ENCODE peak calls at places on chromosomes 5 and 9, in nine cellular contexts. Z, H, E, N, D, F, J, U and M are unnamed samples.

GRCh38 chr5:128252196-128252595 is 168.6 kb downstream of the SLC12A2 start:
- DNase-seq in N (no peak), U (no peak), E (no peak), F (peak; percentile 33), H (no peak), J (no peak), Z (no peak), D (no peak), M (no peak)

GRCh38 chr5:76690027-76690679 is 25.8 kb upstream of the F2R start:
- DNase-seq in D (no peak), Z (no peak), H (no peak), U (peak; percentile 23), N (no peak), F (no peak), J (no peak), E (no peak), M (no peak)

GRCh38 chr9:8857330-8858249 is 1058.0 kb upstream of the DMAC1 start:
- DNase-seq in N (peak; percentile 82), U (peak; percentile 21), Z (peak; percentile 52), E (peak; percentile 71), D (no peak), H (peak; percentile 83), F (peak; percentile 69), J (no peak), M (peak; percentile 81)

GRCh38 chr5:88826959-88827585 is 55.9 kb downstream of the MEF2C start:
- DNase-seq in U (peak; percentile 99), H (peak; percentile 56), Z (peak; percentile 27), F (peak; percentile 85), D (peak; percentile 90), J (no peak), N (no peak), E (peak; percentile 60), M (peak; percentile 57)

GRCh38 chr5:150301170-150301505 is 1.6 kb downstream of the ARSI start:
- DNase-seq in U (no peak), Z (no peak), D (peak; percentile 46), N (no peak), E (no peak), J (no peak), F (peak; percentile 67), H (no peak), M (no peak)

GRCh38 chr5:5700549-5700948 is 278.1 kb downstream of the ICE1 start:
- DNase-seq in U (no peak), F (peak; percentile 35), J (no peak), N (no peak), Z (no peak), E (no peak), D (no peak), H (no peak), M (no peak)

GRCh38 chr5:61575103-61575502 is 243.0 kb downstream of the ZSWIM6 start:
- DNase-seq in E (no peak), Z (no peak), U (peak; percentile 24), D (peak; percentile 77), F (peak; percentile 86), N (no peak), J (no peak), H (no peak), M (no peak)

GRCh38 chr9:36040271-36040925 is 3.7 kb downstream of the RECK start:
- DNase-seq in D (peak; percentile 72), Z (no peak), F (peak; percentile 44), J (no peak), N (no peak), H (no peak), E (no peak), U (peak; percentile 14), M (no peak)

GRCh38 chr5:180334751-180335613 is 18.2 kb downstream of the GFPT2 start:
- DNase-seq in N (no peak), E (no peak), F (no peak), D (no peak), H (peak; percentile 45), Z (no peak), U (no peak), J (no peak), M (no peak)

GRCh38 chr9:126893079-126893478 is 21.5 kb upstream of the RALGPS1 start:
- DNase-seq in U (no peak), F (no peak), H (no peak), J (no peak), N (no peak), E (no peak), Z (no peak), D (no peak), M (no peak)

GRCh38 chr9:89277043-89277442 is 34.0 kb upstream of the CKS2 start:
- DNase-seq in N (no peak), H (no peak), E (no peak), Z (no peak), U (no peak), J (no peak), F (no peak), D (no peak), M (no peak)

GRCh38 chr5:89869346-89869745 is 540.2 kb downstream of the CETN3 start:
- DNase-seq in D (no peak), F (no peak), U (no peak), N (no peak), E (no peak), Z (no peak), H (no peak), J (no peak), M (no peak)

GRCh38 chr9:112037281-112038016 is 137.6 kb downstream of the SUSD1 start:
- DNase-seq in F (peak; percentile 54), J (no peak), U (no peak), N (no peak), D (peak; percentile 94), H (no peak), Z (no peak), E (no peak), M (no peak)

GRCh38 chr9:135925496-135926133 is 18.3 kb upstream of the CAMSAP1 start:
- DNase-seq in Z (no peak), F (no peak), J (no peak), H (no peak), U (no peak), N (no peak), E (no peak), D (peak; percentile 35), M (no peak)

GRCh38 chr5:96883871-96884270 is 7.6 kb downstream of the ERAP2 start:
- DNase-seq in J (no peak), Z (no peak), D (no peak), H (no peak), E (no peak), F (no peak), N (no peak), U (no peak), M (no peak)

GRCh38 chr5:96885518-96886338 is 9.4 kb downstream of the ERAP2 start:
- DNase-seq in E (no peak), N (no peak), D (no peak), Z (no peak), H (no peak), F (no peak), J (no peak), U (no peak), M (no peak)

GRCh38 chr5:96880402-96881164 is 4.3 kb downstream of the ERAP2 start:
- DNase-seq in D (peak; percentile 87), Z (no peak), J (no peak), U (peak; percentile 88), N (no peak), E (no peak), H (no peak), F (peak; percentile 48), M (no peak)

GRCh38 chr5:96884995-96885394 is 8.7 kb downstream of the ERAP2 start:
- DNase-seq in J (no peak), Z (no peak), U (no peak), F (no peak), H (no peak), D (no peak), E (no peak), N (no peak), M (no peak)

DNA sequence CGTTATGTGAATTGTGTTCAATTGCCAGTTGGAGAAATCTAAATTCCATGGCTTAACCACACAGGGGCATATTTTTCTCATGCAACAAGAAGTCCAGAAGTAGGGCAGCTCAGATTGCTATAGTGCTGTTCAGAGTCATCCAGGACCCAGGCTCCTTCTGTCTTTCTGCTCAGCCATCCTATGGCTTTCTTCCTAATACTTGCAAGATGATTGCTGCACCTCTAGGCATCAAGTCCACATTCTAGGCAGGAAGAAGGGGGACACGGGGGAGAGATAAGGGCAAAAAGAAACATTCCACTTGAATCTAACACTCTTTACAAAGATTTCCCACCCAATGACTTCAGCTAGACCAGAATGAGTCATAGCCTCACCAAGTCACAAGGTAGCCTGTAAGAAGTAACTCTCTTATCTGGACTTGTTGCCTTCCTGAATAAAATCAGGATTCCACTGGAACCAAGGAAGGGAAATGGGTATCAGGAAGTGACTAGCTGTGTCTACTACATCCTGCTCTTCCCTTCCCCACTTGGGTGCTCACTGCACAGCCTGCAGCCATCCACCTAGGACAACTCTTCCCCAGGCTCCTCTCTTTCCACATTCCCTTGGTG is 5.3 kb downstream of the ERAP2 start:
- DNase-seq in E (no peak), U (peak; percentile 88), F (peak; percentile 80), H (no peak), J (no peak), D (peak; percentile 89), Z (no peak), N (no peak), M (no peak)
- TF ChIP-seq CTCF in E (no peak), U (no peak), F (no peak), H (no peak), J (no peak), D (no peak), Z (no peak), N (no peak), M (no peak)

GRCh38 chr9:21989440-21990189 is 4.6 kb downstream of the CDKN2A start:
- DNase-seq in U (no peak), F (no peak), N (no peak), E (no peak), H (no peak), J (no peak), Z (no peak), D (no peak), M (no peak)
- H3K4me3 ChIP-seq in U (no peak overlapping the region), F (no peak overlapping the region), N (no peak overlapping the region), E (no peak overlapping the region), H (no peak overlapping the region), J (no peak overlapping the region), Z (no peak overlapping the region), D (no peak overlapping the region), M (no peak overlapping the region)

GRCh38 chr9:95099321-95100070 is 218.0 kb downstream of the FANCC start:
- DNase-seq in D (no peak), F (no peak), J (no peak), N (no peak), U (no peak), E (no peak), Z (no peak), H (no peak), M (no peak)
- H3K27ac ChIP-seq in D (peak overlapping the region; percentile 10), F (peak overlapping the region; percentile 89), J (peak overlapping the region; percentile 53), N (peak overlapping the region; percentile 93), U (no peak overlapping the region), E (no peak overlapping the region), Z (peak overlapping the region; percentile 70), H (no peak overlapping the region), M (no peak overlapping the region)

DNA sequence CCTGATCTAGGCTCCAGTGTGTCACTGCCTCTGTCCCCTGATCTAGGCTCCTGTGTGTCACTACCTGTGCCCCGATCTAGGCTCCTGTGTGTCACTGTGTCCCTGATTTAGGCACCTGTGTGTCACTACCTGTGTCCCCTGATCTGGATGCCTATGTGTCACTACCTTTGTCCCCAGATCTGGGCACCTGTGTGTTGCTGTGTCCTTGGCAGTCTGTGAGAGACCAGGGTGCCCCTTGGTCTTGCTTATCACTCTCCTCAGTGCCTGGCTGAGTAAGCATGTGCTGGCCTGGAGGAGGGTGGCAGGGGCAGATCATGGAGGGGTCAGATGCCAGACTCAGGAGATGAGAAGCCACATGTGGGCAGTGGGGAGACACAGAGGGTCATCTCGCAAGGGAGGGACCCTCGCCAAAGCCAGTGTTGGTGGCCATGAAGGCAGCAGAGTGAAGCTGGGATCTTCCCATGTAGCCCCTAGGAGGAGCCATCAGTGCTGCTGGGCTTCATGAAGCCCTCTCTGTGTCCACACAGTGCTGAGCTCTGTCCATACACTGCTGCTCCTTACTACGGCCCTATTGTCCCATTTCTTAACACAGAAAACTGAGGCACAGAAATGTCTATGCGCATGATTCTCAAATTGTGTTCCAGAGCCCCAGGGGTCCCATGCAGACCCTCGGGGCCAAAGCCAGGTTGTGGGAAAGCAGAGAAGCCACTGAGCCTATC is 15.5 kb downstream of the OLFML2A start:
- DNase-seq in N (no peak), H (peak; percentile 30), F (no peak), D (no peak), J (no peak), U (no peak), Z (no peak), E (no peak), M (no peak)
- TF ChIP-seq CTCF in N (no peak), H (no peak), F (no peak), D (no peak), J (no peak), U (no peak), Z (no peak), E (no peak), M (no peak)